ENCODE peak calls at places on chromosomes 13 and 19, in five cellular contexts. P is endothelial cell, U is type B pancreatic cell, B is heart left ventricle, R is astrocyte. O is an unnamed sample.

GRCh38 chr13:73985789-73986188 is 148.4 kb downstream of the KLF12 start:
- DNase-seq in B (no peak), P (no peak), R (no peak), U (no peak), O (no peak)

GRCh38 chr19:57008432-57008831 is 111.4 kb upstream of the USP29 start:
- DNase-seq in B (no peak), U (no peak), R (no peak), P (no peak), O (no peak)

GRCh38 chr13:46119883-46120614 is 15.2 kb upstream of the CPB2 start:
- DNase-seq in P (no peak), B (peak; percentile 28), R (peak; percentile 75), U (no peak), O (peak; percentile 8)

GRCh38 chr19:16159655-16160054 is 13.7 kb downstream of the CIB3 start:
- DNase-seq in B (no peak), P (no peak), R (no peak), U (no peak), O (no peak)

GRCh38 chr13:47215741-47216140 is 318.9 kb upstream of the HTR2A start:
- DNase-seq in P (no peak), U (no peak), B (no peak), R (peak; percentile 94), O (peak; percentile 8)

GRCh38 chr19:38433268-38433733 is at the start of gene RYR1:
- DNase-seq in R (no peak), U (no peak), P (peak; percentile 61), B (peak; percentile 75), O (no peak)

GRCh38 chr13:29683041-29683440 is 87.6 kb upstream of the SLC7A1 start:
- DNase-seq in P (no peak), B (no peak), U (no peak), R (no peak), O (no peak)

GRCh38 chr19:48511800-48512503 is at the start of gene LMTK3:
- DNase-seq in U (no peak), R (peak; percentile 26), P (no peak), B (no peak), O (no peak)

GRCh38 chr19:10368101-10368803 is 12.1 kb downstream of the TYK2 start:
- DNase-seq in R (no peak), U (no peak), B (no peak), P (no peak), O (no peak)

GRCh38 chr13:111528513-111528912 is 208.1 kb downstream of the TEX29 start:
- DNase-seq in B (no peak), R (no peak), P (no peak), U (no peak), O (no peak)

GRCh38 chr13:65417953-65418352 is 1812.2 kb downstream of the PCDH9 start:
- DNase-seq in R (peak; percentile 1), B (no peak), P (no peak), U (no peak), O (no peak)

GRCh38 chr19:4597278-4597974 is 37.9 kb upstream of the SEMA6B start:
- DNase-seq in U (no peak), R (no peak), P (no peak), B (no peak), O (no peak)

GRCh38 chr19:4456566-4456842 is 1.1 kb downstream of the UBXN6 start:
- DNase-seq in B (no peak), U (no peak), R (peak; percentile 63), P (peak; percentile 44), O (no peak)

GRCh38 chr19:41409288-41409687 is 11.7 kb downstream of the BCKDHA start:
- DNase-seq in P (no peak), B (peak; percentile 66), U (no peak), R (peak; percentile 48), O (peak; percentile 71)

GRCh38 chr13:24075137-24075975 is 85.2 kb upstream of the SPATA13 start:
- DNase-seq in P (no peak), B (no peak), R (no peak), U (no peak), O (no peak)

GRCh38 chr13:94799330-94799729 is 87.0 kb upstream of the SOX21 start:
- DNase-seq in B (no peak), R (no peak), U (no peak), P (no peak), O (no peak)

GRCh38 chr19:35509018-35509652 is 4.3 kb downstream of the DMKN start:
- DNase-seq in P (peak; percentile 23), B (no peak), U (no peak), R (no peak), O (peak; percentile 83)

GRCh38 chr13:72586519-72586918 is 140.9 kb downstream of the MZT1 start:
- DNase-seq in P (no peak), B (no peak), U (no peak), R (peak; percentile 53), O (no peak)

GRCh38 chr19:14525729-14526128 is 3.7 kb upstream of the TECR start:
- DNase-seq in R (no peak), B (no peak), P (no peak), U (no peak), O (no peak)

GRCh38 chr19:35225951-35226350 is 2.6 kb downstream of the FAM187B start:
- DNase-seq in U (peak; percentile 47), B (no peak), P (no peak), R (no peak), O (no peak)

GRCh38 chr13:67101730-67102467 is 128.2 kb downstream of the PCDH9 start:
- DNase-seq in B (no peak), R (peak; percentile 30), U (no peak), P (no peak), O (no peak)

GRCh38 chr13:102311433-102311796 is 90.4 kb downstream of the FGF14 start:
- DNase-seq in B (no peak), P (no peak), R (no peak), U (no peak), O (no peak)

GRCh38 chr19:41311613-41312012 is 1.6 kb downstream of the CCDC97 start:
- DNase-seq in B (no peak), U (no peak), P (no peak), R (no peak), O (no peak)

GRCh38 chr13:31476266-31476665 is 263.1 kb upstream of the RXFP2 start:
- DNase-seq in R (peak; percentile 84), P (no peak), U (no peak), B (peak; percentile 33), O (no peak)

GRCh38 chr13:32316030-32316344 is 679 bp downstream of the BRCA2 start:
- DNase-seq in P (no peak), R (no peak), B (no peak), U (no peak), O (no peak)

GRCh38 chr13:110323172-110323851 is 16.2 kb downstream of the COL4A2 start:
- DNase-seq in U (no peak), R (peak; percentile 93), B (no peak), P (no peak), O (no peak)

GRCh38 chr13:37011002-37011401 is 10.4 kb downstream of the EXOSC8 start:
- DNase-seq in B (no peak), P (no peak), R (no peak), U (no peak), O (no peak)

GRCh38 chr13:100356889-100357288 is 231.7 kb downstream of the GGACT start:
- DNase-seq in R (no peak), P (no peak), B (no peak), U (no peak), O (no peak)

GRCh38 chr13:93690139-93690538 is 463.5 kb downstream of the GPC6 start:
- DNase-seq in P (peak; percentile 28), U (no peak), B (no peak), R (no peak), O (no peak)

GRCh38 chr19:34471906-34472305 is 9.7 kb upstream of the WTIP start:
- DNase-seq in B (no peak), P (no peak), U (no peak), R (no peak), O (no peak)

GRCh38 chr13:71240906-71241305 is 626.1 kb downstream of the DACH1 start:
- DNase-seq in R (peak; percentile 7), U (no peak), P (no peak), B (no peak), O (no peak)

GRCh38 chr19:2702170-2703076 is at the start of gene GNG7:
- DNase-seq in R (peak; percentile 18), P (peak; percentile 99), B (peak; percentile 95), U (peak; percentile 97), O (peak; percentile 95)

GRCh38 chr13:66660013-66660804 is 569.9 kb downstream of the PCDH9 start:
- DNase-seq in B (no peak), U (no peak), P (no peak), R (peak; percentile 74), O (no peak)

GRCh38 chr13:26605845-26606244 is 48.4 kb downstream of the WASF3 start:
- DNase-seq in R (no peak), B (no peak), P (peak; percentile 20), U (no peak), O (no peak)
- TF ChIP-seq CTCF in R (peak; percentile 10), B (no peak), P (no peak), U (no peak), O (no peak)

GRCh38 chr19:13428352-13428751 is 77.9 kb downstream of the CACNA1A start:
- DNase-seq in P (peak; percentile 32), B (no peak), U (no peak), R (no peak), O (peak; percentile 21)
- TF ChIP-seq CTCF in P (peak; percentile 78), B (peak; percentile 31), U (peak; percentile 73), R (peak; percentile 59), O (peak; percentile 51)

GRCh38 chr19:54464044-54464623 is 556 bp upstream of the LENG9 start:
- DNase-seq in R (peak; percentile 73), P (peak; percentile 62), B (peak; percentile 88), U (peak; percentile 85), O (peak; percentile 99)

GRCh38 chr19:54462072-54462712 is 1.4 kb downstream of the LENG9 start:
- DNase-seq in P (no peak), B (peak; percentile 44), R (no peak), U (no peak), O (peak; percentile 37)

GRCh38 chr19:54463531-54464043 is at the start of gene LENG9:
- DNase-seq in B (peak; percentile 99), P (peak; percentile 88), U (peak; percentile 92), R (peak; percentile 97), O (peak; percentile 99)

GRCh38 chr19:54461201-54462071 is 2.1 kb downstream of the LENG9 start:
- DNase-seq in R (no peak), B (no peak), U (no peak), P (no peak), O (no peak)

DNA sequence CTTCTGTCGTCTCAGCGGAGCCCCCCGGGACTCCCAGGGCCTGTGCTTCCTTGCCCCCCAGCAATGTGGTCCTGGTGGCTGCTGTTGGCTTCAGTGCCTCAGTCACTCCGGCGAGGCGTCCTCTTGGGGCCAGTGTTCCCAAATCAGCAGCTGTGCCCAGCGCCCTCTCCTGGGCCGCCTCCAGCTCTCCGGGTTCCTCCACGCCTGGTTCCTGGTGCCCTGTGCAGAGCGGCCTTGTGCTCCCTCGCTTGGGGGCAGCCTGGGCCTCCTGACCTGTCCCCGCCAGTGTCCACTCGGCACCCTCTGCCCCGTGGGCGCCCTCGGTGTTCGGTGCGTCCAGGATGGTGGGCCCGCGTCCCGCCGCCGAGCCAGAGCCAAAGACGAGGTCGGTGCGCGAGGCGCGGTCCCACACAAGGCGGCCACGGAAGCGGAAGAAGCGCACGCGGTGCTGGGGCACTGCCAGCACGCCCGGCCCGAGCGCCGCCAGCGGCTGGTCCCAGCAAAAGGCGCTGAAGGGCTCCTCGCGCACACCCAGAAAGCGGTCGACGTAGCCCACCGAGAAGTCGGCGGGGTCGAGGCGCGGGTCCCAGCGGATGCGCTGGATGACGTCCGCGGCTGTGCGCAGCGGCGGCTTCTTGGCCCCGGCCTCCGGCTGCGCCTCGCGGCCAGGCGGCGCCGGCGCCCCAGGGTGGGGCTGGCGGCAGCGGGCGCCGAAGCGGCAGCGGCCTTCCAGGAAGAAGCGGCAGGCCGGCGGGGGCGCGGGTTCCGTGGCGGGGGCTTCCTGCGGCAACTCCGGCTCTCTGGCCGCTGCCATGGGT is 656 bp downstream of the LENG9 start:
- DNase-seq in R (no peak), B (peak; percentile 85), U (peak; percentile 74), P (peak; percentile 61), O (peak; percentile 78)
- TF ChIP-seq CTCF in R (no peak), B (no peak), U (peak; percentile 31), P (no peak), O (peak; percentile 46)

GRCh38 chr13:77319536-77319935 is 7.4 kb downstream of the MYCBP2 start:
- DNase-seq in B (no peak), P (no peak), R (no peak), U (no peak), O (no peak)
- TF ChIP-seq CTCF in B (no peak), P (no peak), R (no peak), U (no peak), O (no peak)